ENCODE peak calls at places on chromosomes 16 and 17, in eight cellular contexts. K is activated CD4-positive, alpha-beta T cell treated with anti-CD3 and anti-CD28 coated beads for 36 hours; F is AG04450; T is astrocyte of the spinal cord; I is GM23248; Z is NCI-H1105; P is H1; B is T-helper 1 cell. G is an unnamed sample.

GRCh38 chr16:89256651-89257254 is 39.2 kb downstream of the ZNF778 start:
- DNase-seq in K (peak), F (no peak), T (peak), I (peak), Z (no peak), P (peak), B (peak), G (no peak)

GRCh38 chr16:87463722-87464690 is 28.8 kb downstream of the ZCCHC14 start:
- DNase-seq in K (peak), F (peak), T (no peak), I (peak), Z (no peak), P (no peak), B (peak), G (no peak)

GRCh38 chr16:85608887-85609286 is 4.2 kb upstream of the GSE1 start:
- DNase-seq in K (no peak), F (no peak), T (no peak), I (no peak), Z (no peak), P (no peak), B (no peak), G (no peak)

GRCh38 chr16:15643453-15644305 is 725 bp upstream of the MARF1 start:
- DNase-seq in K (peak), F (peak), T (peak), I (peak), Z (peak), P (peak), B (peak), G (no peak)

GRCh38 chr16:35146723-35147458 is 1687.5 kb downstream of the TP53TG3F start:
- DNase-seq in K (no peak), F (no peak), T (no peak), I (no peak), Z (no peak), P (no peak), B (no peak), G (no peak)

GRCh38 chr16:4314532-4315184 is 1.2 kb upstream of the GLIS2 start:
- DNase-seq in K (peak), F (no peak), T (peak), I (peak), Z (no peak), P (peak), B (peak), G (no peak)

GRCh38 chr17:19945009-19945650 is 32.5 kb downstream of the AKAP10 start:
- DNase-seq in K (no peak), F (no peak), T (no peak), I (no peak), Z (no peak), P (no peak), B (no peak), G (no peak)

GRCh38 chr16:4684763-4685162 is 8.6 kb upstream of the NUDT16L1 start:
- DNase-seq in K (no peak), F (no peak), T (no peak), I (no peak), Z (no peak), P (no peak), B (no peak), G (no peak)

GRCh38 chr17:13287226-13287625 is 269.4 kb upstream of the ELAC2 start:
- DNase-seq in K (no peak), F (no peak), T (no peak), I (no peak), Z (no peak), P (no peak), B (no peak), G (no peak)

GRCh38 chr17:74960739-74961342 is 11.7 kb downstream of the HID1 start:
- DNase-seq in K (peak), F (peak), T (peak), I (peak), Z (no peak), P (peak), B (peak), G (peak)

GRCh38 chr17:61218438-61218837 is 181.2 kb upstream of the TBX2 start:
- DNase-seq in K (no peak), F (peak), T (peak), I (peak), Z (no peak), P (no peak), B (peak), G (no peak)

GRCh38 chr17:49218941-49219913 is 8.7 kb downstream of the ABI3 start:
- DNase-seq in K (peak), F (no peak), T (no peak), I (no peak), Z (no peak), P (peak), B (no peak), G (no peak)

GRCh38 chr16:28604186-28604565 is 5.7 kb downstream of the SULT1A1 start:
- DNase-seq in K (no peak), F (no peak), T (no peak), I (no peak), Z (no peak), P (no peak), B (no peak), G (no peak)

GRCh38 chr17:79678856-79679255 is 51.9 kb upstream of the ENPP7 start:
- DNase-seq in K (no peak), F (no peak), T (no peak), I (no peak), Z (no peak), P (no peak), B (no peak), G (no peak)

GRCh38 chr16:89200124-89200849 is at the start of gene SLC22A31:
- DNase-seq in K (peak), F (no peak), T (no peak), I (peak), Z (no peak), P (peak), B (no peak), G (peak)

GRCh38 chr17:70144260-70144846 is 25.0 kb upstream of the KCNJ2 start:
- DNase-seq in K (no peak), F (no peak), T (peak), I (peak), Z (no peak), P (no peak), B (no peak), G (no peak)

GRCh38 chr17:50028207-50029120 is 27.4 kb upstream of the ITGA3 start:
- DNase-seq in K (no peak), F (no peak), T (peak), I (peak), Z (no peak), P (no peak), B (no peak), G (no peak)

GRCh38 chr16:24769806-24770205 is 40.4 kb downstream of the TNRC6A start:
- DNase-seq in K (no peak), F (peak), T (peak), I (peak), Z (no peak), P (no peak), B (no peak), G (no peak)

GRCh38 chr16:30113031-30113710 is at the start of gene GDPD3:
- DNase-seq in K (no peak), F (no peak), T (no peak), I (peak), Z (no peak), P (peak), B (no peak), G (no peak)

GRCh38 chr16:6031102-6031501 is 933.5 kb upstream of the EEF2KMT start:
- DNase-seq in K (no peak), F (no peak), T (no peak), I (no peak), Z (no peak), P (no peak), B (no peak), G (no peak)

GRCh38 chr17:39400547-39401411 is 647 bp downstream of the FBXL20 start:
- DNase-seq in K (peak), F (no peak), T (peak), I (peak), Z (no peak), P (no peak), B (peak), G (peak)